ENCODE peak calls at places on chromosomes 4 and X, in six cellular contexts. M is adrenal gland; Y is suprapubic skin; O is naive thymus-derived CD4-positive, alpha-beta T cell; A is GM23338; H is H9. G is an unnamed sample. For H3K27me3 and H3K4me1, the result is how much of the 10 kb centered on the place peaks cover.

GRCh38 chr4:185810746-185811508 is 1.1 kb downstream of the SORBS2 start:
- DNase-seq in Y (no peak), M (no peak), O (no peak), H (no peak), A (peak), G (no peak)

GRCh38 chr4:152591361-152591760 is 55.5 kb upstream of the FBXW7 start:
- DNase-seq in H (peak), Y (peak), M (peak), A (peak), O (peak), G (peak)

GRCh38 chr4:108117473-108118182 is 51.1 kb downstream of the LEF1 start:
- DNase-seq in H (peak), O (no peak), M (peak), Y (no peak), A (peak), G (peak)

GRCh38 chr4:170736710-170737109 is 647.0 kb upstream of the AADAT start:
- DNase-seq in Y (no peak), H (no peak), O (no peak), M (no peak), A (no peak), G (no peak)

GRCh38 chr4:157075811-157076577 is at the start of gene GLRB:
- DNase-seq in A (peak), O (no peak), H (peak), M (peak), Y (no peak), G (peak)

GRCh38 chr4:2255501-2256155 is 6.3 kb downstream of the MXD4 start:
- DNase-seq in A (peak), H (peak), Y (peak), M (peak), O (no peak), G (peak)

GRCh38 chr4:7719354-7720174 is 220.1 kb downstream of the AFAP1 start:
- DNase-seq in A (peak), M (peak), O (peak), H (peak), Y (no peak), G (peak)

GRCh38 chrX:357693-358471 is 28.8 kb downstream of the PPP2R3B start:
- DNase-seq in Y (no peak), O (peak), M (no peak), A (no peak), H (no peak), G (no peak)

GRCh38 chr4:21470531-21470930 is 478.0 kb downstream of the KCNIP4 start:
- DNase-seq in H (no peak), A (no peak), M (peak), Y (no peak), O (no peak), G (no peak)

GRCh38 chr4:185115827-185116232 is 27.2 kb upstream of the SLC25A4 start:
- DNase-seq in O (no peak), H (peak), Y (no peak), A (peak), M (peak), G (peak)

GRCh38 chr4:141971854-141972253 is 335.5 kb downstream of the IL15 start:
- DNase-seq in O (no peak), M (no peak), A (no peak), Y (no peak), H (no peak), G (no peak)

GRCh38 chrX:13899607-13900006 is 82.7 kb upstream of the GPM6B start:
- DNase-seq in H (no peak), Y (no peak), M (peak), A (no peak), O (no peak), G (no peak)

GRCh38 chrX:44101300-44101699 is 128.1 kb upstream of the NDP start:
- DNase-seq in O (no peak), Y (no peak), M (no peak), A (no peak), H (no peak), G (no peak)

GRCh38 chrX:107574054-107574683 is 54.1 kb upstream of the PRPS1 start:
- DNase-seq in O (no peak), M (no peak), H (no peak), Y (no peak), A (no peak), G (peak)

GRCh38 chrX:45806410-45807121 is 605.9 kb upstream of the DIPK2B start:
- DNase-seq in Y (no peak), A (no peak), H (no peak), O (peak), M (no peak), G (peak)

GRCh38 chr4:103429283-103429682 is 231.1 kb upstream of the CENPE start:
- DNase-seq in M (no peak), Y (no peak), A (peak), O (no peak), H (peak), G (peak)

GRCh38 chr4:123826896-123827295 is 430.3 kb downstream of the SPRY1 start:
- DNase-seq in Y (no peak), A (no peak), H (no peak), O (no peak), M (peak), G (peak)

GRCh38 chr4:109205186-109205585 is 97.3 kb downstream of the COL25A1 start:
- DNase-seq in M (no peak), Y (no peak), A (no peak), O (no peak), H (no peak), G (no peak)

GRCh38 chr4:165207016-165207430 is 338 bp upstream of the KLHL2 start:
- DNase-seq in H (peak), Y (no peak), M (no peak), O (no peak), A (no peak), G (peak)

GRCh38 chr4:67751260-67751659 is 2.9 kb downstream of the GNRHR start:
- DNase-seq in M (no peak), Y (no peak), H (no peak), O (no peak), A (no peak), G (no peak)

GRCh38 chr4:147847947-147848590 is 116.2 kb downstream of the ARHGAP10 start:
- DNase-seq in H (no peak), O (no peak), Y (no peak), A (no peak), M (no peak), G (no peak)

GRCh38 chrX:72621619-72622485 is 49.2 kb upstream of the HDAC8 start:
- DNase-seq in M (no peak), H (no peak), Y (no peak), A (no peak), O (no peak), G (peak)

GRCh38 chr4:140955528-140956094 is 177.7 kb downstream of the RNF150 start:
- DNase-seq in H (no peak), O (no peak), M (no peak), A (no peak), Y (no peak), G (no peak)

GRCh38 chr4:8591114-8591513 is 1.5 kb upstream of the CPZ start:
- DNase-seq in A (no peak), H (no peak), Y (no peak), M (no peak), O (no peak), G (no peak)

GRCh38 chr4:22897520-22898108 is 204.9 kb downstream of the GBA3 start:
- DNase-seq in M (no peak), A (peak), O (no peak), H (peak), Y (no peak), G (peak)

DNA sequence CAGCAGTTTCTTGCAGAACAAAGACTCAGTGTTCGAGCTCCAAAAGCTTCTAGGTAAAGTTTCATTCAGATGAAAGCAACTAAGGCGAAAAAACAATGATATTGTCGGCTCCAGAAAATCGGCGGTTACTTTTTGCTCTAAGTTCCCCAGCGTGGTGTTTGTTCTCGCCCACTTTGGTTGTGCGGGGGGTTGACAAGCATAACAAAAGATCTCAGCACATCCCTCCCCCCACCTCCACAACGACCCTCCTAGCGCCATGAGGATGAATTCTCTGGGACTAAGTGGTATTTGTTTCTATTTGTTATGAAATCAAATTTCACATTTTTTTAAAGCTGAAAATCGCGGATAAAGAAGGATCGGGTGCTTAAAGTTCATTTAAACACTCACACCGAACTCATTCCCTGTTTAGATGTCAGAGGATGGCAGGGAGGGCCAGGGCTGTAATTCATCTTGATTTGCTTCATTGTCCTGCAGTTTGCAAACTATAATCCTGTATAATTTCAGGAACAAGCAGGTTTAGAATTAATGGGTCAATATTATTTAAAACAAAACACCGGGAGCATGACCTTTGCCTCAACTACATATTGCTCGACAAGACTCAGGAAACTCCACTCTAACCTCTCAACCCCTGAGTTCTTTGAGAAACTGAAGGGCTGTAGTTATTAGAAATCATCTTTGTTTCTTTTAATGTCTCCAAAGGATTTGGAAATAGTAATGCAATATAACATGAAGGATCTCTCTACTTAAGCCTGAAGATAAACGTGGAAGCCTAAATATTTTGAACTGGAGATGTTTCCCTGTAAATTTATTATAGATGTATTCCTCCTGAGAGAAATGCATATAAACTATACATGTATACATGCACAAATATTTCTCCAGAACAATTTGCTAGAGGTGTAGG is 6.5 kb downstream of the PITX2 start:
- DNase-seq in M (no peak), H (no peak), Y (no peak), O (no peak), A (peak), G (no peak)
- H3K27ac ChIP-seq in M (no peak), H (no peak), Y (no peak), O (no peak), A (no peak), G (no peak)

GRCh38 chrX:8887004-8887403 is 85.8 kb upstream of the FAM9A start:
- DNase-seq in M (no peak), A (no peak), Y (no peak), H (no peak), O (no peak), G (no peak)
- H3K27me3 ChIP-seq in M (under half), A (under half), Y (under half), H (under half), O (under half), G (under half)

GRCh38 chrX:150572206-150572605 is 3.8 kb downstream of the MTM1 start:
- DNase-seq in O (no peak), A (no peak), H (no peak), Y (no peak), M (no peak), G (no peak)
- H3K4me1 ChIP-seq in O (half or more), A (under half), H (under half), Y (under half), M (under half), G (under half)

GRCh38 chr4:53537606-53538005 is 53.7 kb downstream of the LNX1 start:
- DNase-seq in O (no peak), Y (no peak), M (no peak), A (peak), H (no peak), G (no peak)

GRCh38 chr4:53545238-53545637 is 46.0 kb downstream of the LNX1 start:
- DNase-seq in M (no peak), H (no peak), Y (no peak), O (no peak), A (peak), G (no peak)

GRCh38 chr4:53536328-53536727 is 55.0 kb downstream of the LNX1 start:
- DNase-seq in O (no peak), A (no peak), M (no peak), Y (no peak), H (no peak), G (no peak)

GRCh38 chr4:53545942-53546581 is 45.2 kb downstream of the LNX1 start:
- DNase-seq in M (no peak), O (no peak), H (no peak), A (no peak), Y (no peak), G (no peak)

DNA sequence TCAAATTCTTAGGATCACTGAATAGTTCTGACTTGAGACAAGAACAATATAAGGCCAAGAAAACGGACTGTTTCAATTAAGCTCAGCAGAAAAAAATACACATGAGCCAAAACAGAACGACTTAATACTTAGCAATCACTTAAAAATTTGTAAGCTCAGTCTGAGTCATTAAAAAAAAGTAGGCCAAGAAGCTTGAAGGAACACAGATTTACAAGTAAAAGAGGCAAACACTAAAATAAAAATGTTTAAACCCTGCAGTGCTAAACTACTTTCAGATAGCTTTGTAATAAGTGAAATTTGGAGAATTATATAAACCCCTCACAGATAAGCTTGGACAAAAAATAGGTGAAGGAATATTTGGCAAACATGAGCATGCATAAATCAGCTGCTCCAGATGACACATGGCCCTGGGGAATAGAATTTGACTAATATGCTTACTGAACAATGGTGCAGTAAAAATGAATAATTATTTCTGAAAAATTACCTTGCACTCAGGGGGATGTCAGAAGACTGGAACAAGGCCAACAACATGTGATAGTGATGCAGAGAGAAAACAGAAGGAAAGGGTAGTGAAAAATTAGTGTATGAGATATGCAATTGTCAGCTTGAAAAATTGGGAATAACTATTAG is 49.6 kb downstream of the LNX1 start:
- DNase-seq in H (no peak), A (no peak), M (peak), Y (no peak), O (no peak), G (peak)
- H3K27ac ChIP-seq in H (no peak), A (no peak), M (peak), Y (peak), O (no peak), G (no peak)

GRCh38 chrX:137549846-137550534 is 15.9 kb upstream of the ZIC3 start:
- DNase-seq in Y (no peak), H (peak), O (no peak), M (no peak), A (peak), G (no peak)

GRCh38 chrX:137548261-137548660 is 17.7 kb upstream of the ZIC3 start:
- DNase-seq in M (no peak), A (no peak), Y (no peak), H (peak), O (no peak), G (no peak)

GRCh38 chrX:137550561-137551305 is 15.2 kb upstream of the ZIC3 start:
- DNase-seq in A (peak), O (no peak), H (peak), Y (no peak), M (no peak), G (no peak)

GRCh38 chrX:137547291-137547690 is 18.6 kb upstream of the ZIC3 start:
- DNase-seq in O (no peak), Y (no peak), A (peak), H (peak), M (no peak), G (peak)

DNA sequence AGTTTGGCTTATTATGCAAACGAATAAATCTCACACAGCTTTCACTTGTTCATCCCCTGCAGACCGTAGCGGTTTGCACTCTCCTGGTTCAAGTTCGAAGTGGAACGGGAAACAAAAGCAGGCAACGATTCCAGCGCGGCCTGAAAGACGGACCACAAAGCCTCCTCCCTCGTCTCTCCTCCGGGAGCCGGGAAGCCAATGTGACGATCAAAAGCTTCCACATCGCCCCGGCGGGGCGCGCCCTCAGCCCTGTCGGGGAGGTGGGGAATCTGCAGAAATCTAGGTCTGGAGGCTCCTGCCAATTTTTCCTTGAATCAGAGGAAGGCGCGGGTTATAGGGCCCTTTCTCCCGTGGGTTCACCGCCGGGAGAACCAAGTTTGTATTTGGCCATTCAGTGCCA is 16.9 kb upstream of the ZIC3 start:
- DNase-seq in M (no peak), Y (no peak), H (peak), A (peak), O (no peak), G (no peak)
- H3K27me3 ChIP-seq in M (half or more), Y (half or more), H (half or more), A (half or more), O (under half), G (half or more)